ENCODE peak calls at places on chromosome 19, in eight cellular contexts. J is astrocyte, O is heart right ventricle, G is osteoblast, Z is breast epithelium, Y is lower lobe of right lung, V is brain microvascular endothelial cell, Q is tibial nerve. W is an unnamed sample. For H3K36me3, the result is how much of the 10 kb centered on the place peaks cover.

GRCh38 chr19:21398851-21399250 is 1.9 kb downstream of the ZNF493 start:
- DNase-seq in O (no peak), Y (no peak), Z (no peak), V (no peak), G (no peak), J (peak), Q (no peak), W (peak)

GRCh38 chr19:49243129-49243528 is 81.9 kb downstream of the SLC6A16 start:
- DNase-seq in V (no peak), G (peak), Y (no peak), Z (no peak), Q (no peak), O (no peak), J (no peak), W (no peak)

GRCh38 chr19:2528543-2529173 is 52.7 kb downstream of the GADD45B start:
- DNase-seq in Y (peak), O (no peak), Q (no peak), G (peak), V (no peak), J (no peak), Z (peak), W (peak)

GRCh38 chr19:23917856-23918255 is 3.2 kb downstream of the ZNF726 start:
- DNase-seq in G (peak), J (no peak), O (no peak), Z (no peak), V (no peak), Y (peak), Q (no peak), W (peak)

GRCh38 chr19:17346109-17346671 is 8.8 kb downstream of the GTPBP3 start:
- DNase-seq in V (peak), Q (peak), G (peak), O (peak), Z (peak), Y (peak), J (no peak), W (peak)

GRCh38 chr19:28543244-28543776 is 669.6 kb downstream of the UQCRFS1 start:
- DNase-seq in O (no peak), Y (no peak), Z (no peak), Q (no peak), G (no peak), V (no peak), J (no peak), W (no peak)

GRCh38 chr19:49129238-49129583 is 9.9 kb downstream of the PPFIA3 start:
- DNase-seq in G (peak), O (no peak), V (no peak), Q (no peak), Z (no peak), Y (no peak), J (no peak), W (no peak)

GRCh38 chr19:45554481-45554880 is 30.1 kb downstream of the OPA3 start:
- DNase-seq in V (no peak), Y (no peak), Z (no peak), O (no peak), G (peak), J (no peak), Q (no peak), W (no peak)

GRCh38 chr19:46126086-46126485 is 1.6 kb upstream of the IGFL3 start:
- DNase-seq in Y (no peak), Z (no peak), O (no peak), J (no peak), Q (no peak), V (no peak), G (no peak), W (no peak)

GRCh38 chr19:48812094-48812929 is 1.5 kb upstream of the BCAT2 start:
- DNase-seq in Z (peak), O (peak), G (peak), Y (peak), Q (peak), J (peak), V (peak), W (peak)

GRCh38 chr19:45171211-45171623 is 6.8 kb downstream of the TRAPPC6A start:
- DNase-seq in Z (no peak), V (no peak), Y (no peak), J (no peak), G (peak), Q (no peak), O (peak), W (no peak)

GRCh38 chr19:43651758-43652545 is 12.3 kb upstream of the CADM4 start:
- DNase-seq in J (peak), O (peak), V (peak), Z (peak), G (peak), Q (peak), Y (no peak), W (peak)

GRCh38 chr19:12885749-12886706 is 973 bp downstream of the KLF1 start:
- DNase-seq in Y (no peak), G (peak), J (no peak), O (no peak), Z (no peak), Q (no peak), V (no peak), W (no peak)

GRCh38 chr19:49887653-49888477 is 8.8 kb downstream of the IL4I1 start:
- DNase-seq in Y (no peak), J (no peak), V (no peak), G (no peak), O (peak), Z (no peak), Q (no peak), W (no peak)

GRCh38 chr19:47110521-47111080 is 3.0 kb downstream of the ZC3H4 start:
- DNase-seq in O (no peak), J (no peak), Z (no peak), V (no peak), Q (no peak), G (no peak), Y (no peak), W (no peak)

GRCh38 chr19:45781282-45782161 is 768 bp downstream of the DMPK start:
- DNase-seq in Y (no peak), G (peak), O (no peak), Q (no peak), Z (no peak), J (no peak), V (no peak), W (peak)

GRCh38 chr19:19628499-19629134 is 597 bp upstream of the LPAR2 start:
- DNase-seq in Q (no peak), G (peak), O (no peak), V (peak), Y (peak), J (peak), Z (peak), W (peak)

GRCh38 chr19:46279177-46279576 is 17.7 kb upstream of the HIF3A start:
- DNase-seq in Y (no peak), Z (no peak), O (no peak), Q (no peak), J (no peak), V (no peak), G (no peak), W (no peak)

GRCh38 chr19:47615230-47615629 is 6.3 kb downstream of the BICRA start:
- DNase-seq in V (no peak), J (no peak), Q (no peak), Z (no peak), Y (no peak), O (no peak), G (no peak), W (no peak)

GRCh38 chr19:48509467-48510194 is 2.0 kb downstream of the LMTK3 start:
- DNase-seq in Z (no peak), G (peak), Q (no peak), Y (no peak), J (no peak), V (no peak), O (no peak), W (no peak)

GRCh38 chr19:45168767-45169351 is 8.1 kb upstream of the NKPD1 start:
- DNase-seq in J (no peak), Y (no peak), V (no peak), Q (no peak), G (peak), Z (no peak), O (no peak), W (no peak)

GRCh38 chr19:29909545-29909944 is 32.5 kb upstream of the URI1 start:
- DNase-seq in O (no peak), V (no peak), J (no peak), Q (no peak), Y (no peak), G (no peak), Z (no peak), W (no peak)

GRCh38 chr19:35911790-35912189 is 3.7 kb upstream of the TYROBP start:
- DNase-seq in J (peak), G (no peak), Y (peak), Z (peak), O (no peak), Q (no peak), V (no peak), W (peak)

GRCh38 chr19:19670070-19670551 is 1.5 kb downstream of the ZNF101 start:
- DNase-seq in Q (no peak), Y (no peak), V (no peak), Z (no peak), O (no peak), G (peak), J (no peak), W (no peak)

GRCh38 chr19:52170863-52171320 is 529 bp downstream of the ZNF836 start:
- DNase-seq in Z (no peak), Q (no peak), Y (peak), V (no peak), J (no peak), O (peak), G (peak), W (no peak)

GRCh38 chr19:53898680-53899341 is 10.3 kb upstream of the CACNG7 start:
- DNase-seq in V (no peak), Z (no peak), Y (no peak), Q (no peak), O (no peak), J (no peak), G (peak), W (no peak)

GRCh38 chr19:45764947-45765346 is 4.1 kb downstream of the SIX5 start:
- DNase-seq in V (no peak), Y (no peak), J (no peak), Z (no peak), G (no peak), O (peak), Q (no peak), W (no peak)

GRCh38 chr19:2455481-2456300 is 1.1 kb downstream of the LMNB2 start:
- DNase-seq in V (no peak), J (no peak), O (peak), G (peak), Y (peak), Z (no peak), Q (no peak), W (no peak)

GRCh38 chr19:55679343-55680257 is 4.6 kb downstream of the EPN1 start:
- DNase-seq in V (no peak), J (no peak), Q (no peak), G (no peak), O (no peak), Y (peak), Z (no peak), W (peak)

DNA sequence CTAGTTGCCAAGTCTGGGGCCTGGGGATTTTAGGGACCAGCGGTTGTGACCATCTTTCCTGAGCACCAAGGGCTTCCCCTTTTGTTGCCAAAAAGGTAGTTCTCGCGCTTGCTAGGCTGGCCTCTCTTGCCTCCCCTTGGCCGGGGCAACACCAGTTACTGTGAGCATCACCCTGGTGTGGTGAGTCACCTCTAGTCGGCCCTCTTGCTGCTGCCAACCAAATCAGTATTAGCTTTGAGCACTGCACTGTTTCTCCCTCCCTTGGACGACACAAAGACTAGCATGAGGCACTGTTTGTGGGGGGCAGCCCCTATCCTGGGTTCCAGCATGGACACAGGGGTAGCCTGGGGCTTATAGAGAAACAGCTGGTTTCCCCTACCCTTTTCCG is 6.9 kb downstream of the SYDE1 start:
- DNase-seq in G (peak), Y (no peak), Z (no peak), V (peak), J (peak), Q (no peak), O (no peak), W (no peak)
- H3K36me3 ChIP-seq in G (half or more), Y (half or more), Z (under half), V (half or more), J (under half), Q (under half), O (under half), W (under half)

DNA sequence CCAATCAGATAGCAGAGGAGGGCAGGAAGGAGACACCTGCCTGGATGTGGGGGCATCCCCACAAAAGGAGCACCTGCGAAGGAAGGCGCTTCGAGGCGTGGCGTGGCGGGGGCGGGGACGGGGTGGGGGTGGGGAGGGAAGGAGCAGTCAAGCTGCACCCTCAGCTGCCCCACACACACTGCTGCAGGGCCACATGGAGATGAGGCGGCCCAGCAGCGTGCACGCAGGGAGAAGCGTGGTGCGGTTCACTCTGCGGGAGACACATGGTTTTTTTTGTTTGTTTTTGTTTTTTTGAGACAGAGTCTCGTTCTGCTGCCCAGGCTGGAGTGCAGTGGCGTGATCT is 21.4 kb downstream of the ANKRD27 start:
- DNase-seq in Y (no peak), Z (no peak), Q (no peak), V (no peak), J (no peak), O (no peak), G (no peak), W (no peak)
- H3K36me3 ChIP-seq in Y (half or more), Z (under half), Q (under half), V (under half), J (under half), O (under half), G (under half), W (under half)

GRCh38 chr19:11832253-11832912 is 16.1 kb upstream of the ZNF439 start:
- DNase-seq in J (no peak), Y (no peak), V (no peak), G (no peak), Q (no peak), O (no peak), Z (no peak), W (no peak)

GRCh38 chr19:11833541-11833940 is 15.0 kb upstream of the ZNF439 start:
- DNase-seq in G (no peak), Y (no peak), J (no peak), V (no peak), O (no peak), Q (no peak), Z (no peak), W (no peak)
- H3K36me3 ChIP-seq in G (under half), Y (under half), J (under half), V (under half), O (under half), Q (under half), Z (under half), W (under half)

DNA sequence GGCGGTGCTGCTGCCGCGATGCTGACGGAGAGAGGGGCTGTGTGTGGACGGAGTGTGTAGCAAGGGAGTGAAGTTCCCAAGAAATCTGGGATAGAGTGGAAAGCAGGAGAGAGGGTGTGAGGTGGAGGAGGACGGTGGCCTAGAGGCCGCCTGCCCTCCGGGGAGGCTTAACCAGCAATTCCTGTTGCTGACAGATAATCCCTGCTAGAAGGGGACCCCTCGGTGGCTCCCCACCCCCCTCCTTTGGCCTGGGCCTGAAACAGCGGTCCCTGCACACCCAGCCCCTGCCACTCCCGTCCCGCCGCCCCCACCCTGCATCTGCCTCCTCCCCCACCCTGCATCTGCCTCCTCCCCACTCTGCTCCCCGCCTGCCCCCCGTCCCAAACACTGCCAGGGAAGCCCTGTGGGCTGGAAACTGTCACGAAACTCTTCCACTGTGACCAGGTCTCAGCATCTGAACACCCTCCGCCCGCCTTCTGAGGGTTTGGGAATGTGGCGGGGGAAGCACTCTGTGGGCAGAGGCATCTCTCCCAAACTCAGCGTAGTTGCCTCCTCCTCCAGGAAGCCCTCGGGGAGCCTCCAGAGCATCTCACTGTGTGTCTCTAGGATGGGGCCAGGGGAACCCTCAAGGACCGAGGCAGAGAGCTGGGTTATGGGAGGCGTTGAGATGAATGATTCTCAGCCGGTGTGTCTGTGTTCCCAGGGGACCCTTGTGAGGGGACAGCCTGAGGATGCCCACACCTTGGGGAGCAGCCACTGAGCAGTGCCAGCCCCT is 17.1 kb upstream of the MATK start:
- DNase-seq in Q (no peak), V (no peak), O (no peak), G (no peak), Y (no peak), Z (no peak), J (no peak), W (no peak)
- H3K36me3 ChIP-seq in Q (under half), V (under half), O (under half), G (under half), Y (under half), Z (under half), J (under half), W (under half)

DNA sequence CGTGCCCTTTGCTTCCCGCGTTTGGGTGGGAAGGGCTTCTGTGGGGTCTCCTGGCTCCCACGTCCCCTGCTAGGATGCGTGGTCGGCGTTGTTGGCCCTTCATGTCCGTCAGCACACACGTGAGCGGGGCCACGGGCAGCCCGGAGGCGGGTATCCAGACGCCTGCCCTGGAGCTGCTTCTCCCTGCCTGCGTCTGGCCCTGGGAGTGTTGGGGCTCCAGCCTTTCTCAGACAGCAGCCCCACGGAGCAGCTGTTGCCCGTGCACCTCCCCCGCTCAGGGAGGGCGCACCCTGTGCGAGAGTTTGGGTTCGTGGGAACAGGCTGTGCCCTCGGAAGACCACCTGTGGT is 14.5 kb downstream of the DAZAP1 start:
- DNase-seq in Y (no peak), O (no peak), J (no peak), Z (no peak), V (no peak), Q (no peak), G (no peak), W (no peak)
- H3K36me3 ChIP-seq in Y (half or more), O (under half), J (under half), Z (under half), V (half or more), Q (under half), G (half or more), W (under half)

GRCh38 chr19:51122112-51122981 is 2.4 kb upstream of the SIGLEC9 start:
- DNase-seq in O (no peak), G (no peak), J (no peak), Q (no peak), Z (no peak), V (peak), Y (peak), W (peak)

GRCh38 chr19:51125421-51126075 is 842 bp downstream of the SIGLEC9 start:
- DNase-seq in J (no peak), V (no peak), G (no peak), Q (no peak), O (no peak), Z (peak), Y (no peak), W (no peak)

GRCh38 chr19:51123381-51124186 is 1.1 kb upstream of the SIGLEC9 start:
- DNase-seq in Y (peak), V (no peak), Q (no peak), G (peak), J (no peak), O (no peak), Z (no peak), W (no peak)

GRCh38 chr19:51124729-51125128 is at the start of gene SIGLEC9:
- DNase-seq in Q (no peak), Z (peak), J (no peak), V (no peak), O (peak), G (no peak), Y (peak), W (no peak)

DNA sequence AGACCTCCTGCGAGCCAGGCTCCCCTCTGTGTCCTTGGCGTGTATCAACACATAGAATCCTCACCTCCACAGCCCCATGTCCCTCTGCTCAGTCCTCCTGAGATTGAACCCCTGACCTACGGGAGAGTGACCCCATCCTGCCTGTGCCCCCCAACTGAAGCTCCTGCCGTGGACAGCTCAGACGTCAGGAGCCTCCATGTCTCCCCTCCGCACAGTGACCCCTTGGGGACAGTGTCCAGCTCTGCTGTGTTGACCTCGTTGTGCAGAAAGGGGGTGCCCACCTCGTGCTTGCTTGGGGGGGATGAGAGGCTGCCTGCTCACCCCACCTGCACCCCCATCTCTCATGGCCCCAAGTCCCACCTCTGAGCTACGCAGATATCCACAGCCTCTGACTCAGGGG is 490 bp upstream of the SIGLEC9 start:
- DNase-seq in O (no peak), Z (no peak), Q (no peak), V (no peak), G (no peak), J (no peak), Y (no peak), W (no peak)
- H3K36me3 ChIP-seq in O (under half), Z (under half), Q (under half), V (under half), G (under half), J (under half), Y (under half), W (under half)

DNA sequence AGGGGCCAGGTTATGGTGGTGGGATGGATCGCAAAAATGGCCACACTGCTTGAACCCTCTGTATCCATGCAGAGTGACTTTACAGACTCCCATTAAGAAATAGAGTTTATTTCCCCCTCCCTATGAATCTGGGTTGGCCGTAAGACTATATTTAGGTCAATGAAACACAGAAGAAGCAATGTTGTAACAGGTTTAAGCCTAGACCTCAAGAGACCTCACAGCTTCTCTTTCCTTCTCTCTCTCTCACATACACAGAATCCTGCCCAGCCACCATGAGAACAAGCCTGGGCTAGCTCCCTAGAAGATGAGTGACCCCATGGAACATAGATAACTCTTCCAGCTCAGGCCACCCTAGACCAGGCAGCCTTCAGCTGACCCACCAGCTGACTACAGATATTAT is 21.0 kb upstream of the FBL start:
- DNase-seq in O (no peak), Z (no peak), J (no peak), G (no peak), V (no peak), Q (no peak), Y (no peak), W (no peak)
- H3K36me3 ChIP-seq in O (under half), Z (under half), J (under half), G (under half), V (under half), Q (under half), Y (under half), W (under half)

DNA sequence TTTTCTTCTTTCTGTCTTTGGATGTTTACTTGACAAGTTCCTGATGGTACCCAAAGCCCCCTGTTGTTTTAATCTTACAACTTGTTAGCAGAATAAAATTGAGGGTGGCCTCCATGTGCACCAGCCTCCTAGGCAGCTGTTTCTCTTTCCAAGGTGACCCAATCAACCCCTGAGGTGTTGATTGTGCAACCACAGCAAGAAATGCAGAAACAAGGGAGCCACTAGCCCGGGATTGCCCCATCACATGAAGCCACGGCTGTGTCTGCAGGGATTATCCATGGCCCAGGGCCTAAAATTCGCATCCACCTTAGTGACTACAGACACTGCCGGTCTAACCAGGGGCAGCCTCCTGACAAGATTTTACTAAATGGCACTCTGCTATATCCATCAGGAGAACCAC is 14.4 kb downstream of the CEACAM4 start:
- DNase-seq in J (no peak), Q (no peak), Y (no peak), O (no peak), Z (no peak), V (no peak), G (no peak), W (no peak)
- H3K36me3 ChIP-seq in J (under half), Q (under half), Y (under half), O (under half), Z (under half), V (under half), G (under half), W (under half)